ENCODE peak calls at places on chromosomes 1 and 21, in ten cellular contexts. Z is IMR-90, G is mammary epithelial cell, U is GM23338, M is cardiac muscle cell, T is GM23248, K is OCI-LY7, H is stomach, I is left ventricle myocardium inferior, Y is PC-3. N is an unnamed sample. For H3K4me1, the result is how much of the 10 kb centered on the place peaks cover.

GRCh38 chr1:100404816-100405215 is 52.5 kb downstream of the CDC14A start:
- DNase-seq in H (no peak), I (no peak), T (peak), G (no peak), U (no peak), Z (peak), M (no peak), Y (peak), K (no peak), N (no peak)

GRCh38 chr21:38303300-38303699 is 46.5 kb downstream of the KCNJ15 start:
- DNase-seq in H (no peak), I (no peak), M (peak), T (peak), Z (peak), Y (peak), K (no peak), U (no peak), G (peak), N (no peak)

GRCh38 chr1:39896909-39897685 is 4.6 kb downstream of the MYCL start:
- DNase-seq in T (peak), Y (no peak), H (no peak), M (peak), Z (peak), K (no peak), I (no peak), G (no peak), U (peak), N (peak)

GRCh38 chr1:95686217-95686616 is 452.2 kb downstream of the RWDD3 start:
- DNase-seq in H (no peak), M (no peak), K (no peak), G (no peak), T (no peak), Z (no peak), I (no peak), Y (no peak), U (no peak), N (no peak)

GRCh38 chr1:46202975-46203737 is at the start of gene LURAP1:
- DNase-seq in H (no peak), Y (no peak), M (peak), K (peak), G (peak), T (peak), U (peak), I (peak), Z (peak), N (peak)

GRCh38 chr1:230231739-230232075 is 164.7 kb downstream of the GALNT2 start:
- DNase-seq in U (peak), K (no peak), Z (peak), I (peak), T (no peak), Y (no peak), M (peak), H (peak), G (no peak), N (no peak)

GRCh38 chr1:100502052-100502792 is 35.7 kb upstream of the GPR88 start:
- DNase-seq in T (peak), K (no peak), Z (peak), Y (peak), U (no peak), H (no peak), I (no peak), M (peak), G (peak), N (no peak)

GRCh38 chr1:18967066-18967690 is 10.7 kb upstream of the IFFO2 start:
- DNase-seq in G (no peak), Y (no peak), M (no peak), T (no peak), K (no peak), I (no peak), U (no peak), Z (no peak), H (no peak), N (no peak)

GRCh38 chr21:31310750-31311149 is 33.3 kb downstream of the TIAM1 start:
- DNase-seq in G (peak), T (no peak), Z (peak), U (peak), M (no peak), Y (peak), K (no peak), I (no peak), H (peak), N (peak)

GRCh38 chr1:45679123-45679522 is 7.2 kb downstream of the GPBP1L1 start:
- DNase-seq in Z (peak), K (no peak), H (no peak), G (no peak), Y (peak), U (peak), I (no peak), T (peak), M (peak), N (no peak)

GRCh38 chr21:42466700-42467612 is 29.1 kb downstream of the RSPH1 start:
- DNase-seq in U (peak), G (no peak), Z (peak), H (no peak), Y (peak), T (peak), M (peak), I (no peak), K (peak), N (peak)

DNA sequence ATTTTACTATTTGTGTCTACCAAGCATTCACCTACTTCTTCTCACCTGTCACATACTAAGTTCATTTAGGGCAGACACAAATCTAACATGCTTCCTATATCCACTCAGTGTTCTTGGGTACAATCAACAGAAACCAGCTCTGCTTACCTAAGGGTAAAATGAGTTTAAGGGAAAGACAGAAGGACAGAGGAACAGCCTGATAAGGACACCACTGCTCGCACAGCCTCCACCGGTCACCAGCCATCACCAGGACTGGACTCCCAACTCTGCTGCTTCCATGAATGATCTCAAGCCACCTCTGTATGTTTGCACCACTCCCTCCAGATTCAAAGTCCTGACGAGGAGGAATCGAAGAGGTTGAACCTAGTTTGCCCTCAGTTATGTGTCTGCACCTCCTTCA is 72.4 kb downstream of the JAK1 start:
- DNase-seq in H (no peak), K (no peak), I (no peak), U (no peak), Y (no peak), G (no peak), M (no peak), T (no peak), Z (no peak), N (no peak)
- H3K4me1 ChIP-seq in H (half or more), K (half or more), I (half or more), U (under half), Y (under half), G (under half), M (under half), T (under half), Z (under half), N (under half)

GRCh38 chr1:201485184-201485774 is 16.3 kb upstream of the PHLDA3 start:
- DNase-seq in G (no peak), M (no peak), H (no peak), U (no peak), K (no peak), I (no peak), Z (no peak), Y (no peak), T (no peak), N (no peak)
- H3K27ac ChIP-seq in G (no peak), M (peak), H (peak), U (no peak), K (no peak), I (peak), Z (peak), Y (no peak), T (no peak), N (no peak)

DNA sequence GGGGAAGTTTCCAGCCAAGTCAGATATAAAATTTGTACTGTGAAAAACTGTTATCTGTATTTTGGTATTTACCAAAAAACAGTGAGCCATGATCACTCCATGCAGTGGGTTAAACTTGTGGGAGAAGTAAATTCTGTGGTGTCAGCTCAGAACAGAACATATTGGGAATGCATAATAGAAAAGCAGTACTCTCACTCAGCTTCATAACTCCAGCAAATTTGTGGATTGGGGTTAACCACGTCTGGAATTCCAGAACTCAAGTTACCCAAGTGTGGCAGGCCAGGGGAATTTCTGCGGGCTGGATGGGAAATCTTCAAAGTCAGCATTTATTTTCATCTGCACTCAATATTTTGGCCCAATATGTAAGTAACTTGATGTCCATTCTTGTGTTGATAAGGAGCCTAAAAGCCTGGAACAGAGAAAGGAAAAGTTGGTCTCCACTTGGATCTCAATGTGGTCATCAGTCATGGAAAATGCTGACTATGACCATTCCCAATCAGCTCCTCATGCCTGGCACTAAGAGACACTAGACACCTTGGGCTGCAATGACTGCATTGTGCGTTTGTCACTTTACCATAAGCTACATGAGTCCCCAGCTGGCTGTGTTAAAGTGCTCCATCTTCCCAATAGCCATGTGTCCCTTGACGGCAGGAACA is 39.1 kb upstream of the ENAH start:
- DNase-seq in K (no peak), H (no peak), U (no peak), T (peak), M (peak), G (peak), Y (no peak), I (no peak), Z (peak), N (no peak)
- H3K4me1 ChIP-seq in K (under half), H (half or more), U (under half), T (under half), M (under half), G (under half), Y (under half), I (half or more), Z (under half), N (under half)

GRCh38 chr1:203265541-203265940 is 36.1 kb upstream of the CHIT1 start:
- DNase-seq in G (peak), U (no peak), M (no peak), T (no peak), H (no peak), K (peak), Y (peak), Z (no peak), I (no peak), N (no peak)

GRCh38 chr1:203268901-203269653 is 36.2 kb upstream of the BTG2 start:
- DNase-seq in T (peak), I (no peak), Y (peak), U (peak), H (no peak), M (peak), G (peak), K (peak), Z (peak), N (peak)

GRCh38 chr1:203267912-203268311 is 37.4 kb upstream of the BTG2 start:
- DNase-seq in M (no peak), Z (no peak), T (no peak), I (no peak), Y (no peak), H (no peak), K (peak), U (no peak), G (no peak), N (no peak)

GRCh38 chr1:203269654-203270020 is 35.7 kb upstream of the BTG2 start:
- DNase-seq in K (no peak), Y (no peak), G (no peak), U (no peak), Z (no peak), M (no peak), I (no peak), H (no peak), T (no peak), N (no peak)

DNA sequence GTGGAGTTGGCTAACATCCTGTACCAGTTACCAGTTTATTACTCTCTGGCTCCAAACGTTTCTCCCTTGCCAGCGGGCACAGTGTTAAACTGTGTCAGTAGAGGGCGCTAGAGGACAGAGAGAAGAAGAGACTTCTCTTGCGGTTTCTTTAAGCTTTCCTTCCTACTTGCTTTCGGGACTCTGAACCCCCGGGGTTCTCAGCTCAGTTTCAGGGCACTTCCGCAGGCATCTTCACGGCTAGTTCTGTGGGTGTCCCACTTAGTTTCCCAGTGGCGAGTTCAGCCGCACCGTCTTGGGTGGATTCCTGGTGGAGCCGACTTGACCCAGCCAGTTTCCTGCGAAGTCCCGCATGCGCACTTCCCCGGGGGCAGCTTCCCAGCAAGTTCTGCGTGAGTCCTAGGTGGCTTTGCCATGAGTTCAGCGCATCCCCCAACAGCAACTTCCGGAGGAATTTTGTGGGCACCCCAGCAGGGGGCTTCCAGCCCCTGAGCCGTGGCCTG is 37.9 kb upstream of the BTG2 start:
- DNase-seq in H (peak), Z (peak), U (peak), K (peak), G (peak), Y (peak), M (peak), T (peak), I (peak), N (peak)
- H3K27ac ChIP-seq in H (peak), Z (peak), U (no peak), K (no peak), G (peak), Y (no peak), M (no peak), T (peak), I (peak), N (no peak)